ENCODE peak calls at places on chromosomes 13 and 19, in nine cellular contexts. S is right atrium auricular region, X is GM10248, B is Peyer's patch, H is osteocyte, M is left ventricle myocardium inferior, J is fibroblast of villous mesenchyme, V is adrenal gland, R is nephron progenitor cell. C is an unnamed sample.

GRCh38 chr13:33109319-33109718 is 93.1 kb downstream of the KL start:
- DNase-seq in S (no peak), X (no peak), B (no peak), H (no peak), M (no peak), J (peak), V (no peak), R (no peak), C (peak)

GRCh38 chr13:26128676-26129075 is 76.9 kb upstream of the SHISA2 start:
- DNase-seq in S (no peak), X (no peak), B (no peak), H (no peak), M (no peak), J (no peak), V (no peak), R (no peak), C (no peak)

GRCh38 chr13:109687559-109688448 is 98.6 kb downstream of the IRS2 start:
- DNase-seq in S (no peak), X (no peak), B (no peak), H (no peak), M (no peak), J (no peak), V (no peak), R (no peak), C (no peak)

GRCh38 chr13:34011552-34012085 is 193.7 kb downstream of the RFC3 start:
- DNase-seq in S (no peak), X (no peak), B (no peak), H (no peak), M (no peak), J (no peak), V (no peak), R (no peak), C (no peak)

GRCh38 chr19:6423499-6424189 is 967 bp downstream of the KHSRP start:
- DNase-seq in S (peak), X (peak), B (no peak), H (no peak), M (no peak), J (peak), V (peak), R (peak), C (peak)

GRCh38 chr13:19088416-19088815 is 93.2 kb downstream of the TUBA3C start:
- DNase-seq in S (no peak), X (no peak), B (no peak), H (no peak), M (no peak), J (no peak), V (no peak), R (no peak), C (no peak)

GRCh38 chr19:55384576-55385235 is 614 bp upstream of the TMEM238 start:
- DNase-seq in S (no peak), X (no peak), B (peak), H (no peak), M (no peak), J (no peak), V (peak), R (no peak), C (no peak)

GRCh38 chr19:10603873-10604459 is 16.9 kb upstream of the AP1M2 start:
- DNase-seq in S (peak), X (peak), B (peak), H (no peak), M (no peak), J (peak), V (no peak), R (no peak), C (peak)

GRCh38 chr19:51418707-51419106 is 1.3 kb upstream of the SIGLEC10 start:
- DNase-seq in S (no peak), X (peak), B (no peak), H (no peak), M (no peak), J (no peak), V (no peak), R (no peak), C (no peak)

GRCh38 chr19:55418185-55418584 is 10.6 kb upstream of the UBE2S start:
- DNase-seq in S (no peak), X (peak), B (peak), H (no peak), M (no peak), J (peak), V (peak), R (peak), C (peak)

GRCh38 chr19:45200614-45201013 is 22.0 kb downstream of the BLOC1S3 start:
- DNase-seq in S (no peak), X (no peak), B (no peak), H (peak), M (no peak), J (peak), V (peak), R (peak), C (peak)
- TF ChIP-seq CTCF in S (peak), X (no peak), B (no peak), H (peak), M (peak), J (peak), V (peak), R (peak), C (peak)

GRCh38 chr19:37719111-37719926 is at the start of gene ZNF607:
- DNase-seq in S (peak), X (peak), B (peak), H (peak), M (peak), J (peak), V (peak), R (peak), C (peak)
- TF ChIP-seq CTCF in S (peak), X (peak), B (peak), H (peak), M (peak), J (peak), V (peak), R (peak), C (peak)

DNA sequence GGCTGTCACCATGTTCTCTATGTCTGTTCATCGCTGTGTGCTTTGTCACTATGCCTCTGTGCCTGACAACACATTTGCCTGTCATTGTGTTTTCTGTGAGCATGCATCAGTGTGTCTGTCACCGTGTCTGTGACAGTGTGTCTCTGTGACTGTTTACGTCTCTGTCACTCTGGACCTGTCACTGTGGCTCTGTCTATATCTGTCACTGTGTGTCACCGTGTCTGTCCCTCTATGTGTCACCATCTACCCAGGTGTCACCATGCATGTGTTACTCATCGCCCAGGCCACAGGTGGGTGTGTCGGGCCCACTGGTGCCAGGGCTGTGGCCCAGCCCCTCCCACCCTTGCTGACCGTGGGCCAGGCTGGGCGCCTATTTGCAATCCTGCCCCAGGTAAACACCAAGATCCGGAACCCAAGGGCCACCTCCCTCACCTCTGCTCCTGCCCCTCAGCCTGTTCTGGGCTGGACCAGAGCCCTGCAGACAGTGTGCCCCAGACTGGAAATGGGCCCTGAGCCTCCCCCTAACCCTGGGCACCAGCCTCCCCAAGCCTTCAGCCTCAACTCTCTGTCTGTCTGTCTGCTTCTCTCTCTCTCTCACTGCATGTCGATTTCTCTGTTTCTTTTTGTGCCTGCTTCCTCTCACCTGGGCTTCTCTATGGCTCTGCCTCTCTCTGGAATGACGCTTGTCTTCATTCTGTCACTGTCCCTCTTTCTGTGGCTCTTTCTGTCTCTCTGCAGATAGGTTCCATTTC is 7.7 kb downstream of the IRF2BP1 start:
- DNase-seq in S (no peak), X (no peak), B (no peak), H (no peak), M (no peak), J (no peak), V (no peak), R (no peak), C (no peak)
- TF ChIP-seq CTCF in S (no peak), X (no peak), B (no peak), H (no peak), M (no peak), J (no peak), V (no peak), R (no peak), C (no peak)

DNA sequence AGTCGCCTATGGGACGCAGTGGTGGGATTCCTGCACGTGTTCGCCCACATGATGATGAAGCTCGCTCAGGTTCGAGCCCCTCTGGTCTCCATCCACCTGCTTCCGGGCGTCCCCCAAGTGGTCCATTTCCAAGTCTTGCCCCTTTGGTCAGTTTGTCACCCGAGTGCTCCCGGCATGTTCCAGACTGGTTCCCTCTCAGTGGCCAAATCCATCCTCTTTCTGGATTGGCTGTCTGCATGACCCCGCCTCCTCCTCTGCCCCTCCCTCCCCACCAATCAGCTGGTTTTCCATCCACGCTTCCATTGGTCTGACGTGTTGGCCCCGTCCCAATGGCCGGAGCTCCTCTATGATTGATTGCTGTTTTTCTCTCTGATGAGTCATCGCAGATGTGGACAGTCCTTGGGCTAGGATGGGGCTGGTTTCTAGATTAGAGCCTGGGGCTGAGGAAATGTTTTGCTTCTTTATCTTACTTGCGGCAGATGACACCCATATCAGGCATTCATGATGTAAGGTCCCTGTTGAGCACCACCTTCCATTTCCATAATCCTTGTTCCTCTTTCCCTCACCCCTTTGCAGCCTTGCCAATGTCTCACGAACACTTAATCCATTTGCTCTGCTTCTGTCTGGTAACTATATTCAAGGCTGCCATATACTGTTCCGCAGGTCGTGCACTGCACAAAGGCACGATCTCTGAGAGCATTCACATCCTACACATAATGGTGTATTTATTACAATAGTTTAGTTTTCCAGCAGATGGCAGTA is 73.8 kb downstream of the MAP4K1 start:
- DNase-seq in S (peak), X (peak), B (peak), H (no peak), M (peak), J (peak), V (peak), R (no peak), C (peak)
- TF ChIP-seq CTCF in S (peak), X (peak), B (peak), H (no peak), M (peak), J (peak), V (peak), R (peak), C (no peak)

GRCh38 chr19:8254286-8255001 is 45.3 kb downstream of the CERS4 start:
- DNase-seq in S (no peak), X (no peak), B (no peak), H (no peak), M (no peak), J (no peak), V (no peak), R (no peak), C (no peak)

GRCh38 chr19:8251025-8251472 is 41.9 kb downstream of the CERS4 start:
- DNase-seq in S (peak), X (no peak), B (no peak), H (no peak), M (peak), J (peak), V (no peak), R (no peak), C (peak)

GRCh38 chr19:8255426-8256125 is 46.4 kb downstream of the CERS4 start:
- DNase-seq in S (no peak), X (no peak), B (no peak), H (no peak), M (no peak), J (no peak), V (no peak), R (no peak), C (no peak)

GRCh38 chr19:8252922-8253589 is 43.9 kb downstream of the CERS4 start:
- DNase-seq in S (peak), X (peak), B (peak), H (peak), M (peak), J (peak), V (peak), R (peak), C (peak)

GRCh38 chr19:8253678-8254077 is 44.5 kb downstream of the CERS4 start:
- DNase-seq in S (no peak), X (no peak), B (no peak), H (no peak), M (no peak), J (no peak), V (no peak), R (no peak), C (peak)
- TF ChIP-seq CTCF in S (no peak), X (no peak), B (no peak), H (no peak), M (no peak), J (no peak), V (no peak), R (no peak), C (no peak)

GRCh38 chr13:48233097-48233885 is at the start of gene ITM2B:
- DNase-seq in S (no peak), X (peak), B (peak), H (peak), M (peak), J (peak), V (peak), R (peak), C (peak)
- TF ChIP-seq CTCF in S (peak), X (peak), B (peak), H (peak), M (peak), J (peak), V (peak), R (no peak), C (no peak)

GRCh38 chr13:80338781-80339577 is 1.9 kb downstream of the SPRY2 start:
- DNase-seq in S (peak), X (peak), B (peak), H (peak), M (peak), J (peak), V (peak), R (peak), C (peak)
- TF ChIP-seq CTCF in S (peak), X (peak), B (no peak), H (peak), M (peak), J (peak), V (peak), R (no peak), C (peak)

GRCh38 chr13:62014299-62014698 is 598.6 kb upstream of the PCDH20 start:
- DNase-seq in S (no peak), X (no peak), B (no peak), H (no peak), M (no peak), J (no peak), V (no peak), R (no peak), C (peak)
- TF ChIP-seq CTCF in S (peak), X (peak), B (no peak), H (peak), M (peak), J (no peak), V (no peak), R (peak), C (no peak)

GRCh38 chr19:20558011-20558410 is 7.6 kb downstream of the ZNF737 start:
- DNase-seq in S (no peak), X (no peak), B (no peak), H (no peak), M (no peak), J (no peak), V (peak), R (no peak), C (no peak)
- TF ChIP-seq CTCF in S (peak), X (no peak), B (no peak), H (no peak), M (peak), J (no peak), V (peak), R (no peak), C (no peak)